ENCODE peak calls at places on chromosomes 5 and 9, in four cellular contexts. A is effector memory CD4-positive, alpha-beta T cell; U is stimulated activated CD8-positive, alpha-beta memory T cell treated with anti-CD3 and anti-CD28 coated beads, Interleukin-12 subunit alpha, Interleukin-12 subunit beta, amount 100 ng/mL, for 1 hour; K is GM04504. Z is an unnamed sample.

GRCh38 chr9:4303002-4303401 is 3.1 kb upstream of the GLIS3 start:
- DNase-seq in A (no peak), U (no peak), K (no peak), Z (peak)

GRCh38 chr9:7368410-7369292 is 430.9 kb downstream of the DMAC1 start:
- DNase-seq in U (no peak), K (peak), A (no peak), Z (peak)

GRCh38 chr9:117414906-117415583 is at the start of gene ASTN2:
- DNase-seq in K (no peak), A (no peak), U (no peak), Z (no peak)

GRCh38 chr9:124030969-124031451 is 19.4 kb downstream of the LHX2 start:
- DNase-seq in U (no peak), A (no peak), K (no peak), Z (no peak)

GRCh38 chr5:10332301-10332700 is 21.2 kb upstream of the MARCHF6 start:
- DNase-seq in K (no peak), A (no peak), U (no peak), Z (no peak)

GRCh38 chr5:139391570-139392323 is 2.0 kb upstream of the MZB1 start:
- DNase-seq in K (no peak), U (no peak), A (no peak), Z (no peak)

GRCh38 chr5:10913846-10914245 is 152.8 kb upstream of the DAP start:
- DNase-seq in U (no peak), K (peak), A (no peak), Z (peak)

GRCh38 chr9:85743290-85744128 is 1.8 kb upstream of the AGTPBP1 start:
- DNase-seq in U (no peak), A (no peak), K (peak), Z (peak)

GRCh38 chr5:73903169-73903568 is 277.2 kb downstream of the ARHGEF28 start:
- DNase-seq in U (no peak), K (no peak), A (no peak), Z (no peak)

GRCh38 chr5:121199238-121199999 is 652.3 kb upstream of the FTMT start:
- DNase-seq in U (no peak), A (no peak), K (peak), Z (peak)

GRCh38 chr5:55360190-55360589 is 52.4 kb downstream of the MTREX start:
- DNase-seq in U (no peak), A (no peak), K (no peak), Z (no peak)

GRCh38 chr5:156376751-156377150 is 49.8 kb downstream of the SGCD start:
- DNase-seq in A (no peak), U (no peak), K (no peak), Z (no peak)

GRCh38 chr5:145554399-145554798 is 280.7 kb downstream of the PRELID2 start:
- DNase-seq in U (no peak), A (no peak), K (no peak), Z (peak)

GRCh38 chr5:160479926-160480325 is 58.3 kb downstream of the PTTG1 start:
- DNase-seq in K (peak), A (no peak), U (no peak), Z (peak)

GRCh38 chr9:111601237-111602018 is 2.0 kb upstream of the PTGR1 start:
- DNase-seq in U (no peak), A (no peak), K (peak), Z (peak)

GRCh38 chr5:156835905-156836304 is 14.2 kb upstream of the PPP1R2B start:
- DNase-seq in U (no peak), K (no peak), A (no peak), Z (no peak)

GRCh38 chr9:69744688-69745380 is 15.0 kb downstream of the PTAR1 start:
- DNase-seq in A (no peak), U (no peak), K (no peak), Z (no peak)

GRCh38 chr9:128118971-128119665 is 8.4 kb downstream of the PTGES2 start:
- DNase-seq in K (no peak), U (no peak), A (no peak), Z (no peak)

GRCh38 chr5:32531885-32532520 is 53.4 kb upstream of the SUB1 start:
- DNase-seq in U (peak), A (peak), K (no peak), Z (no peak)

GRCh38 chr5:56479701-56480304 is 246.7 kb upstream of the ANKRD55 start:
- DNase-seq in U (no peak), A (peak), K (no peak), Z (no peak)

GRCh38 chr5:132233081-132233480 is 5.4 kb upstream of the P4HA2 start:
- DNase-seq in K (no peak), U (no peak), A (no peak), Z (no peak)

GRCh38 chr9:137168575-137168906 is 1.3 kb downstream of the LRRC26 start:
- DNase-seq in A (no peak), K (no peak), U (no peak), Z (no peak)

GRCh38 chr5:8831854-8832253 is 714.0 kb downstream of the SEMA5A start:
- DNase-seq in A (no peak), K (no peak), U (no peak), Z (no peak)

GRCh38 chr5:33788922-33789321 is 102.9 kb downstream of the ADAMTS12 start:
- DNase-seq in U (no peak), K (peak), A (no peak), Z (peak)

GRCh38 chr5:154863291-154864080 is 5.1 kb downstream of the CNOT8 start:
- DNase-seq in A (no peak), U (no peak), K (no peak), Z (no peak)

GRCh38 chr9:72205513-72205912 is 56.3 kb downstream of the GDA start:
- DNase-seq in A (no peak), K (no peak), U (no peak), Z (no peak)

GRCh38 chr9:17735859-17736258 is 157.0 kb downstream of the SH3GL2 start:
- DNase-seq in U (no peak), A (no peak), K (no peak), Z (no peak)

GRCh38 chr5:773517-774264 is 10.8 kb downstream of the ZDHHC11B start:
- DNase-seq in A (no peak), U (no peak), K (no peak), Z (no peak)

GRCh38 chr9:79185866-79186265 is 385.9 kb upstream of the TLE4 start:
- DNase-seq in K (no peak), U (no peak), A (no peak), Z (peak)

GRCh38 chr5:36422957-36423356 is 121.3 kb upstream of the RANBP3L start:
- DNase-seq in A (no peak), U (no peak), K (no peak), Z (no peak)

GRCh38 chr9:96015876-96016686 is 140.6 kb downstream of the ERCC6L2 start:
- DNase-seq in K (no peak), U (no peak), A (no peak), Z (no peak)

GRCh38 chr5:10111575-10111974 is 138.1 kb downstream of the ATPSCKMT start:
- DNase-seq in K (peak), A (no peak), U (no peak), Z (no peak)

GRCh38 chr9:93473411-93473810 is 20.0 kb upstream of the FAM120AOS start:
- DNase-seq in K (no peak), U (no peak), A (no peak), Z (no peak)

GRCh38 chr5:158737536-158738027 is 362.1 kb downstream of the EBF1 start:
- DNase-seq in K (no peak), A (no peak), U (no peak), Z (no peak)

GRCh38 chr5:126106032-126106431 is 317.2 kb upstream of the GRAMD2B start:
- DNase-seq in U (no peak), K (no peak), A (no peak), Z (no peak)

GRCh38 chr9:94586814-94587213 is 6.8 kb downstream of the FBP2 start:
- DNase-seq in K (no peak), A (no peak), U (no peak), Z (peak)

GRCh38 chr9:34454571-34455065 is 3.8 kb downstream of the FAM219A start:
- DNase-seq in K (no peak), A (no peak), U (no peak), Z (peak)

GRCh38 chr5:33198816-33199215 is 241.9 kb upstream of the TARS1 start:
- DNase-seq in A (no peak), K (no peak), U (no peak), Z (no peak)